ENCODE peak calls at places on chromosomes 6 and 20, in seven cellular contexts. D is uterus, L is IMR-90, T is A549, W is transverse colon, K is Peyer's patch, O is GM12878. Q is an unnamed sample.

GRCh38 chr6:131660195-131660594 is 23.1 kb downstream of the ENPP3 start:
- DNase-seq in T (no peak), L (peak; percentile 78), O (no peak), W (no peak), K (no peak), D (no peak), Q (no peak)

GRCh38 chr20:61442075-61442670 is 190.1 kb downstream of the CDH4 start:
- DNase-seq in L (peak; percentile 29), K (no peak), O (no peak), D (no peak), W (no peak), T (no peak), Q (no peak)

GRCh38 chr6:150006961-150007464 is 18.3 kb downstream of the RAET1L start:
- DNase-seq in O (no peak), T (no peak), L (peak; percentile 13), D (no peak), W (no peak), K (no peak), Q (peak; percentile 12)

GRCh38 chr6:75211920-75212590 is 6.2 kb upstream of the COL12A1 start:
- DNase-seq in L (no peak), O (no peak), K (no peak), D (no peak), T (no peak), W (peak; percentile 30), Q (no peak)

GRCh38 chr6:27288136-27289044 is 23.7 kb downstream of the POM121L2 start:
- DNase-seq in T (no peak), L (no peak), D (no peak), W (no peak), K (no peak), O (no peak), Q (no peak)

GRCh38 chr6:4347877-4348276 is 212.5 kb upstream of the ECI2 start:
- DNase-seq in K (no peak), L (no peak), D (no peak), W (no peak), O (no peak), T (no peak), Q (no peak)

GRCh38 chr20:3681931-3682820 is at the start of gene ADAM33:
- DNase-seq in T (no peak), O (no peak), K (no peak), L (no peak), W (peak; percentile 44), D (peak; percentile 71), Q (no peak)

GRCh38 chr6:30769088-30769852 is 24.9 kb upstream of the IER3 start:
- DNase-seq in O (no peak), L (peak; percentile 98), D (peak; percentile 88), T (peak; percentile 93), W (peak; percentile 54), K (peak; percentile 28), Q (no peak)

GRCh38 chr6:126535138-126535537 is 195.2 kb downstream of the CENPW start:
- DNase-seq in W (no peak), O (no peak), D (no peak), K (no peak), T (no peak), L (no peak), Q (no peak)

GRCh38 chr6:118746100-118746874 is 94.9 kb upstream of the CEP85L start:
- DNase-seq in O (no peak), L (no peak), W (peak; percentile 13), D (no peak), T (no peak), K (no peak), Q (peak; percentile 16)

GRCh38 chr6:92967352-92967751 is 452.0 kb downstream of the EPHA7 start:
- DNase-seq in L (no peak), D (no peak), T (no peak), W (no peak), K (no peak), O (no peak), Q (no peak)

GRCh38 chr6:130928158-130928917 is 101.1 kb downstream of the SMLR1 start:
- DNase-seq in D (no peak), W (no peak), K (no peak), L (no peak), T (no peak), O (no peak), Q (no peak)

GRCh38 chr20:10449270-10449669 is 14.2 kb downstream of the SLX4IP start:
- DNase-seq in L (no peak), W (no peak), K (no peak), D (no peak), T (no peak), O (no peak), Q (no peak)

GRCh38 chr6:109644131-109644530 is 46.9 kb downstream of the AK9 start:
- DNase-seq in T (no peak), L (no peak), D (no peak), K (no peak), W (no peak), O (no peak), Q (no peak)

GRCh38 chr6:89351632-89352328 is 742 bp downstream of the UBE2J1 start:
- DNase-seq in T (peak; percentile 28), W (no peak), O (no peak), K (no peak), D (no peak), L (no peak), Q (no peak)

GRCh38 chr6:89347825-89348224 is 4.7 kb downstream of the UBE2J1 start:
- DNase-seq in O (no peak), D (no peak), T (no peak), W (no peak), K (no peak), L (peak; percentile 16), Q (peak; percentile 12)

GRCh38 chr6:89348372-89348771 is 4.2 kb downstream of the UBE2J1 start:
- DNase-seq in L (peak; percentile 18), W (no peak), O (no peak), D (no peak), K (no peak), T (no peak), Q (no peak)

GRCh38 chr6:89352329-89353117 is at the start of gene UBE2J1:
- DNase-seq in T (peak; percentile 48), D (peak; percentile 92), L (peak; percentile 94), K (peak; percentile 78), O (no peak), W (peak; percentile 96), Q (peak; percentile 92)

GRCh38 chr6:89350281-89351037 is 2.1 kb downstream of the UBE2J1 start:
- DNase-seq in L (no peak), O (no peak), W (no peak), K (no peak), T (no peak), D (no peak), Q (peak; percentile 18)
- TF ChIP-seq POLR2A in L (no peak), O (no peak), W (no peak), K (no peak), T (no peak), D (no peak), Q (no peak)

DNA sequence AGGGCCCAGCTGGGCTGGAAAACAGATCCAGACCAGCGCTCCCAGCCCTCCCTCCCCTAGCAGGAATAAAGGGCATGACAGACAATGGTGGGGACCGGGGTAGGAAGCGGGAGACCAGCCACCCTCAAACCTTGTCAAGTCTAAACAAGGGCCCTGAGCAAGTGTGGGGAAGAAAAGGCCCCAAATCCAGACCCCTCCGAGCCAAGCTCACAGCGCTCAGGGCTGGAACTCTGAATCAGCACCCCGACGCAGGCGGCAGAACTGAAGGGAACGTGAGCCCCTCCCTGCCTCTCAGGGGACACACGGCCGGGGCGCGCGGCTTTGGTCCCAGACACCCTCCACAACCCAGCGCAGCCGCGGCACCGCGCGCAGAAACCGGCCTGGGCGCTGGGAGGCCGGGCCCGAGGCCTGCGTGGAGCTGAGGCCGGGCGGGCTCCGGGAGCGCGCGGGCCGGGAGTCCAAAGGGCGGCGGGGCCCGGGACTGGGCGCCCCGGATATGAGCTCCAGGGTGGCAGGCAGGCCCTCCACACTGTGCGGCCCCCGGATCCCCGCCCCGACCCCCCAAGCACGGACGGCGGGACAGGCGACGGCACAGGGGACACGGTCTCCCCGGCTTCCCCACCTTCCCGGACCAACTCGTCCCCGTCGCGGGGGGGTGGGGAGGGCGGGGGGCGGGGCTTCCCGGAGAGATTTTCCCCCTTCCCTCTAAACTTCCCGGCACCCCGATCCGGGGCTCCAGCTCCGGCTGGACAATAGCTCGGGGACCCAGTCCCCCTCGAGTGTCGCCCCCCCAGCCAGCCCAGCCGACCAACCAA is 636 bp downstream of the TEAD3 start:
- DNase-seq in T (peak; percentile 43), K (no peak), L (no peak), W (peak; percentile 58), D (peak; percentile 78), O (no peak), Q (peak; percentile 38)
- TF ChIP-seq POLR2A in T (no peak), K (peak; percentile 32), L (no peak), W (peak; percentile 43), D (no peak), O (no peak), Q (no peak)

GRCh38 chr6:139549561-139550070 is 175.2 kb upstream of the CITED2 start:
- DNase-seq in W (no peak), K (no peak), L (no peak), T (no peak), D (no peak), O (no peak), Q (no peak)

GRCh38 chr6:139556532-139556931 is 182.1 kb upstream of the CITED2 start:
- DNase-seq in T (no peak), O (no peak), L (no peak), D (no peak), W (no peak), K (no peak), Q (no peak)

GRCh38 chr6:139550361-139550760 is 175.9 kb upstream of the CITED2 start:
- DNase-seq in T (no peak), K (no peak), W (no peak), O (no peak), L (no peak), D (no peak), Q (no peak)

GRCh38 chr6:139557547-139557946 is 183.1 kb upstream of the CITED2 start:
- DNase-seq in K (no peak), O (no peak), D (no peak), L (no peak), T (no peak), W (no peak), Q (no peak)

DNA sequence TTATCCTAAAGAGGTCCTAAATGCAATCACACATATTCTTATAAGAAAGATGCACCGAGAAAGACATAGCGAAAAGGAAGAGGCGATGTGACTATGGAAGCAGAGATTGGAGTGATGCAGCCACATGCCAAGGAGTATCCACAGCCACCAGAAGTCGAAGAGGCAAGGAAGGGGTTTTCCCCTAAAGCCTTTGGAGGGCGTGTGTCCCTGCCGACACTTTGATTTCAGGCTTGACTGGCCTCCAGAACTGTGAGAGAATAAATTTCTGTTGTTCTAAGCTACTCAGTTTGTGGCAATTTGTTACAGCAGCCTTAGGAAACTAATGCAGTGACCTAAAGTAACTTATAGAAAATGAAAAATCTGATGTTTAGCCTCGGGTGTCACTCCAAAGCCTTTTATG is 179.5 kb upstream of the CITED2 start:
- DNase-seq in O (no peak), T (no peak), K (no peak), W (no peak), L (no peak), D (no peak), Q (no peak)
- TF ChIP-seq POLR2A in O (no peak), T (no peak), K (no peak), W (no peak), L (no peak), D (no peak), Q (no peak)

DNA sequence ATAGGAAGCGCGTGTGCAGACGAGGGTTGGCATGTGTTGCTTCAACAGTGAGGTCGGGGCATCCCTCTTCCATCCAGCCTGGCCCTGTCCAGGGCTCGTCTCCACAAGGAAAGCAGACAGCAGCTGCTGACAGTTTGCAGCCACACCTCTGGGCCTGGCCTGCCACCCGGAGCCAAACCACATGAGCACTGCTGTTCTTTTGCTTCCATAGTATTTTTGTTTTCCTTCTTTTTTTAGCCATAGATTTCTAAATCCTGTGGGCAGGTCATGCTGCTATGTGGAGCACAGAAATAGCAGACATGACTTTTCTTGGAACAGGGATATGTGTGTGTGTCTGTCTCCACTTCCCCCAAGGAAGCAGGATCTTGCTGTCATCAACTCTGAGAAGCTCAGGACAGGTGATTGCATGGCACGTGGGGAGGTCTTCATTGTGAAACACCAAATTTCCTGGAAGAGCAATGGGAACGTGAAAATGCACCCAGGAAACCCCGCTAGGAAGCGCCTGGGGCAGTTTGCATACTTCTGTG is 167.4 kb downstream of the DTNBP1 start:
- DNase-seq in T (no peak), O (no peak), D (no peak), K (no peak), W (peak; percentile 5), L (no peak), Q (no peak)
- TF ChIP-seq POLR2A in T (no peak), O (no peak), D (no peak), K (no peak), W (no peak), L (no peak), Q (no peak)

Q was measured in erythroblast.